ENCODE peak calls at places on chromosomes 6 and 20, in five cellular contexts. One of them, this sample, is unnamed.
A peak's percentile ranks its signal among the peaks of the same experiment; 100 is the strongest.

GRCh38 chr20:36845288-36845969 is 30.5 kb upstream of the TLDC2 start:
- DNase-seq in DMS79 treated with DMSO at 0.1 percent for 48 hours: no peak
- DNase-seq in activated naive CD8-positive, alpha-beta T cell treated with anti-CD3 and anti-CD28 coated beads for 36 hours: no peak
- DNase-seq in AG04450: no peak
- DNase-seq in activated T-helper 1 cell treated with anti-CD3 and anti-CD28 coated beads, Interleukin-12 subunit alpha, Interleukin-12 subunit beta, Interleukin-2, Interleukin-4 antibody, amounts not matched to agents 30 ng/mL and 10 ng/mL and 1 ng/mL, durations not matched to agents 14 hours and 24 hours and 36 hours: no peak
- DNase-seq in this sample: no peak

GRCh38 chr6:42295181-42295580 is 77.5 kb upstream of the MRPS10 start:
- DNase-seq in DMS79 treated with DMSO at 0.1 percent for 48 hours: no peak
- DNase-seq in activated naive CD8-positive, alpha-beta T cell treated with anti-CD3 and anti-CD28 coated beads for 36 hours: no peak
- DNase-seq in AG04450: no peak
- DNase-seq in activated T-helper 1 cell treated with anti-CD3 and anti-CD28 coated beads, Interleukin-12 subunit alpha, Interleukin-12 subunit beta, Interleukin-2, Interleukin-4 antibody, amounts not matched to agents 30 ng/mL and 10 ng/mL and 1 ng/mL, durations not matched to agents 14 hours and 24 hours and 36 hours: no peak
- DNase-seq in this sample: no peak

GRCh38 chr6:42729731-42730130 is 7.3 kb upstream of the PRPH2 start:
- DNase-seq in DMS79 treated with DMSO at 0.1 percent for 48 hours: no peak
- DNase-seq in activated naive CD8-positive, alpha-beta T cell treated with anti-CD3 and anti-CD28 coated beads for 36 hours: no peak
- DNase-seq in AG04450: no peak
- DNase-seq in activated T-helper 1 cell treated with anti-CD3 and anti-CD28 coated beads, Interleukin-12 subunit alpha, Interleukin-12 subunit beta, Interleukin-2, Interleukin-4 antibody, amounts not matched to agents 30 ng/mL and 10 ng/mL and 1 ng/mL, durations not matched to agents 14 hours and 24 hours and 36 hours: no peak
- DNase-seq in this sample: no peak

GRCh38 chr6:19417713-19418112 is 419.5 kb upstream of the ID4 start:
- DNase-seq in DMS79 treated with DMSO at 0.1 percent for 48 hours: no peak
- DNase-seq in activated naive CD8-positive, alpha-beta T cell treated with anti-CD3 and anti-CD28 coated beads for 36 hours: no peak
- DNase-seq in AG04450: no peak
- DNase-seq in activated T-helper 1 cell treated with anti-CD3 and anti-CD28 coated beads, Interleukin-12 subunit alpha, Interleukin-12 subunit beta, Interleukin-2, Interleukin-4 antibody, amounts not matched to agents 30 ng/mL and 10 ng/mL and 1 ng/mL, durations not matched to agents 14 hours and 24 hours and 36 hours: no peak
- DNase-seq in this sample: no peak

GRCh38 chr6:8383584-8383983 is 51.8 kb downstream of the SLC35B3 start:
- DNase-seq in DMS79 treated with DMSO at 0.1 percent for 48 hours: no peak
- DNase-seq in activated naive CD8-positive, alpha-beta T cell treated with anti-CD3 and anti-CD28 coated beads for 36 hours: no peak
- DNase-seq in AG04450: no peak
- DNase-seq in activated T-helper 1 cell treated with anti-CD3 and anti-CD28 coated beads, Interleukin-12 subunit alpha, Interleukin-12 subunit beta, Interleukin-2, Interleukin-4 antibody, amounts not matched to agents 30 ng/mL and 10 ng/mL and 1 ng/mL, durations not matched to agents 14 hours and 24 hours and 36 hours: no peak
- DNase-seq in this sample: peak; percentile 28

GRCh38 chr6:7267521-7268091 is 45.4 kb downstream of the SSR1 start:
- DNase-seq in DMS79 treated with DMSO at 0.1 percent for 48 hours: no peak
- DNase-seq in activated naive CD8-positive, alpha-beta T cell treated with anti-CD3 and anti-CD28 coated beads for 36 hours: no peak
- DNase-seq in AG04450: peak; percentile 79
- DNase-seq in activated T-helper 1 cell treated with anti-CD3 and anti-CD28 coated beads, Interleukin-12 subunit alpha, Interleukin-12 subunit beta, Interleukin-2, Interleukin-4 antibody, amounts not matched to agents 30 ng/mL and 10 ng/mL and 1 ng/mL, durations not matched to agents 14 hours and 24 hours and 36 hours: no peak
- DNase-seq in this sample: no peak

GRCh38 chr6:140636698-140637402 is 1262.4 kb upstream of the CITED2 start:
- DNase-seq in DMS79 treated with DMSO at 0.1 percent for 48 hours: no peak
- DNase-seq in activated naive CD8-positive, alpha-beta T cell treated with anti-CD3 and anti-CD28 coated beads for 36 hours: no peak
- DNase-seq in AG04450: no peak
- DNase-seq in activated T-helper 1 cell treated with anti-CD3 and anti-CD28 coated beads, Interleukin-12 subunit alpha, Interleukin-12 subunit beta, Interleukin-2, Interleukin-4 antibody, amounts not matched to agents 30 ng/mL and 10 ng/mL and 1 ng/mL, durations not matched to agents 14 hours and 24 hours and 36 hours: no peak
- DNase-seq in this sample: peak; percentile 27

GRCh38 chr6:93416575-93417420 is 2.6 kb downstream of the EPHA7 start:
- DNase-seq in DMS79 treated with DMSO at 0.1 percent for 48 hours: peak; percentile 59
- DNase-seq in activated naive CD8-positive, alpha-beta T cell treated with anti-CD3 and anti-CD28 coated beads for 36 hours: no peak
- DNase-seq in AG04450: no peak
- DNase-seq in activated T-helper 1 cell treated with anti-CD3 and anti-CD28 coated beads, Interleukin-12 subunit alpha, Interleukin-12 subunit beta, Interleukin-2, Interleukin-4 antibody, amounts not matched to agents 30 ng/mL and 10 ng/mL and 1 ng/mL, durations not matched to agents 14 hours and 24 hours and 36 hours: no peak
- DNase-seq in this sample: peak; percentile 68

GRCh38 chr20:11302436-11302835 is 615.3 kb upstream of the BTBD3 start:
- DNase-seq in DMS79 treated with DMSO at 0.1 percent for 48 hours: no peak
- DNase-seq in activated naive CD8-positive, alpha-beta T cell treated with anti-CD3 and anti-CD28 coated beads for 36 hours: no peak
- DNase-seq in AG04450: peak; percentile 51
- DNase-seq in activated T-helper 1 cell treated with anti-CD3 and anti-CD28 coated beads, Interleukin-12 subunit alpha, Interleukin-12 subunit beta, Interleukin-2, Interleukin-4 antibody, amounts not matched to agents 30 ng/mL and 10 ng/mL and 1 ng/mL, durations not matched to agents 14 hours and 24 hours and 36 hours: no peak
- DNase-seq in this sample: no peak

GRCh38 chr6:159473844-159474243 is 219.2 kb downstream of the SOD2 start:
- DNase-seq in DMS79 treated with DMSO at 0.1 percent for 48 hours: no peak
- DNase-seq in activated naive CD8-positive, alpha-beta T cell treated with anti-CD3 and anti-CD28 coated beads for 36 hours: no peak
- DNase-seq in AG04450: no peak
- DNase-seq in activated T-helper 1 cell treated with anti-CD3 and anti-CD28 coated beads, Interleukin-12 subunit alpha, Interleukin-12 subunit beta, Interleukin-2, Interleukin-4 antibody, amounts not matched to agents 30 ng/mL and 10 ng/mL and 1 ng/mL, durations not matched to agents 14 hours and 24 hours and 36 hours: no peak
- DNase-seq in this sample: no peak

GRCh38 chr6:456358-456857 is 64.9 kb downstream of the IRF4 start:
- DNase-seq in DMS79 treated with DMSO at 0.1 percent for 48 hours: no peak
- DNase-seq in activated naive CD8-positive, alpha-beta T cell treated with anti-CD3 and anti-CD28 coated beads for 36 hours: no peak
- DNase-seq in AG04450: no peak
- DNase-seq in activated T-helper 1 cell treated with anti-CD3 and anti-CD28 coated beads, Interleukin-12 subunit alpha, Interleukin-12 subunit beta, Interleukin-2, Interleukin-4 antibody, amounts not matched to agents 30 ng/mL and 10 ng/mL and 1 ng/mL, durations not matched to agents 14 hours and 24 hours and 36 hours: no peak
- DNase-seq in this sample: peak; percentile 82

GRCh38 chr6:15510121-15510520 is 152.7 kb downstream of the DTNBP1 start:
- DNase-seq in DMS79 treated with DMSO at 0.1 percent for 48 hours: no peak
- DNase-seq in activated naive CD8-positive, alpha-beta T cell treated with anti-CD3 and anti-CD28 coated beads for 36 hours: no peak
- DNase-seq in AG04450: no peak
- DNase-seq in activated T-helper 1 cell treated with anti-CD3 and anti-CD28 coated beads, Interleukin-12 subunit alpha, Interleukin-12 subunit beta, Interleukin-2, Interleukin-4 antibody, amounts not matched to agents 30 ng/mL and 10 ng/mL and 1 ng/mL, durations not matched to agents 14 hours and 24 hours and 36 hours: no peak
- DNase-seq in this sample: no peak

GRCh38 chr6:162119349-162119748 is 608.2 kb downstream of the PRKN start:
- DNase-seq in DMS79 treated with DMSO at 0.1 percent for 48 hours: no peak
- DNase-seq in activated naive CD8-positive, alpha-beta T cell treated with anti-CD3 and anti-CD28 coated beads for 36 hours: no peak
- DNase-seq in AG04450: no peak
- DNase-seq in activated T-helper 1 cell treated with anti-CD3 and anti-CD28 coated beads, Interleukin-12 subunit alpha, Interleukin-12 subunit beta, Interleukin-2, Interleukin-4 antibody, amounts not matched to agents 30 ng/mL and 10 ng/mL and 1 ng/mL, durations not matched to agents 14 hours and 24 hours and 36 hours: no peak
- DNase-seq in this sample: peak; percentile 9

GRCh38 chr6:148842631-148843030 is 95.8 kb downstream of the UST start:
- DNase-seq in DMS79 treated with DMSO at 0.1 percent for 48 hours: no peak
- DNase-seq in activated naive CD8-positive, alpha-beta T cell treated with anti-CD3 and anti-CD28 coated beads for 36 hours: no peak
- DNase-seq in AG04450: no peak
- DNase-seq in activated T-helper 1 cell treated with anti-CD3 and anti-CD28 coated beads, Interleukin-12 subunit alpha, Interleukin-12 subunit beta, Interleukin-2, Interleukin-4 antibody, amounts not matched to agents 30 ng/mL and 10 ng/mL and 1 ng/mL, durations not matched to agents 14 hours and 24 hours and 36 hours: no peak
- DNase-seq in this sample: no peak

GRCh38 chr6:108442770-108443520 is 117.8 kb upstream of the FOXO3 start:
- DNase-seq in DMS79 treated with DMSO at 0.1 percent for 48 hours: no peak
- DNase-seq in activated naive CD8-positive, alpha-beta T cell treated with anti-CD3 and anti-CD28 coated beads for 36 hours: no peak
- DNase-seq in AG04450: no peak
- DNase-seq in activated T-helper 1 cell treated with anti-CD3 and anti-CD28 coated beads, Interleukin-12 subunit alpha, Interleukin-12 subunit beta, Interleukin-2, Interleukin-4 antibody, amounts not matched to agents 30 ng/mL and 10 ng/mL and 1 ng/mL, durations not matched to agents 14 hours and 24 hours and 36 hours: no peak
- DNase-seq in this sample: peak; percentile 33

GRCh38 chr6:137707590-137708360 is 159.3 kb upstream of the TNFAIP3 start:
- DNase-seq in DMS79 treated with DMSO at 0.1 percent for 48 hours: peak; percentile 39
- DNase-seq in activated naive CD8-positive, alpha-beta T cell treated with anti-CD3 and anti-CD28 coated beads for 36 hours: peak; percentile 68
- DNase-seq in AG04450: peak; percentile 47
- DNase-seq in activated T-helper 1 cell treated with anti-CD3 and anti-CD28 coated beads, Interleukin-12 subunit alpha, Interleukin-12 subunit beta, Interleukin-2, Interleukin-4 antibody, amounts not matched to agents 30 ng/mL and 10 ng/mL and 1 ng/mL, durations not matched to agents 14 hours and 24 hours and 36 hours: peak; percentile 89
- DNase-seq in this sample: peak; percentile 71

GRCh38 chr6:151723152-151723551 is 84.3 kb upstream of the ESR1 start:
- DNase-seq in DMS79 treated with DMSO at 0.1 percent for 48 hours: no peak
- DNase-seq in activated naive CD8-positive, alpha-beta T cell treated with anti-CD3 and anti-CD28 coated beads for 36 hours: peak; percentile 52
- DNase-seq in AG04450: no peak
- DNase-seq in activated T-helper 1 cell treated with anti-CD3 and anti-CD28 coated beads, Interleukin-12 subunit alpha, Interleukin-12 subunit beta, Interleukin-2, Interleukin-4 antibody, amounts not matched to agents 30 ng/mL and 10 ng/mL and 1 ng/mL, durations not matched to agents 14 hours and 24 hours and 36 hours: peak; percentile 34
- DNase-seq in this sample: no peak

GRCh38 chr6:14621518-14621917 is 503.9 kb downstream of the CD83 start:
- DNase-seq in DMS79 treated with DMSO at 0.1 percent for 48 hours: no peak
- DNase-seq in activated naive CD8-positive, alpha-beta T cell treated with anti-CD3 and anti-CD28 coated beads for 36 hours: no peak
- DNase-seq in AG04450: no peak
- DNase-seq in activated T-helper 1 cell treated with anti-CD3 and anti-CD28 coated beads, Interleukin-12 subunit alpha, Interleukin-12 subunit beta, Interleukin-2, Interleukin-4 antibody, amounts not matched to agents 30 ng/mL and 10 ng/mL and 1 ng/mL, durations not matched to agents 14 hours and 24 hours and 36 hours: no peak
- DNase-seq in this sample: no peak

GRCh38 chr6:157265630-157266029 is 57.7 kb downstream of the TMEM242 start:
- DNase-seq in DMS79 treated with DMSO at 0.1 percent for 48 hours: peak; percentile 56
- DNase-seq in activated naive CD8-positive, alpha-beta T cell treated with anti-CD3 and anti-CD28 coated beads for 36 hours: no peak
- DNase-seq in AG04450: no peak
- DNase-seq in activated T-helper 1 cell treated with anti-CD3 and anti-CD28 coated beads, Interleukin-12 subunit alpha, Interleukin-12 subunit beta, Interleukin-2, Interleukin-4 antibody, amounts not matched to agents 30 ng/mL and 10 ng/mL and 1 ng/mL, durations not matched to agents 14 hours and 24 hours and 36 hours: no peak
- DNase-seq in this sample: no peak

GRCh38 chr6:130296854-130297253 is 69.0 kb upstream of the TMEM200A start:
- DNase-seq in DMS79 treated with DMSO at 0.1 percent for 48 hours: no peak
- DNase-seq in activated naive CD8-positive, alpha-beta T cell treated with anti-CD3 and anti-CD28 coated beads for 36 hours: no peak
- DNase-seq in AG04450: no peak
- DNase-seq in activated T-helper 1 cell treated with anti-CD3 and anti-CD28 coated beads, Interleukin-12 subunit alpha, Interleukin-12 subunit beta, Interleukin-2, Interleukin-4 antibody, amounts not matched to agents 30 ng/mL and 10 ng/mL and 1 ng/mL, durations not matched to agents 14 hours and 24 hours and 36 hours: no peak
- DNase-seq in this sample: peak; percentile 24

GRCh38 chr6:139778688-139779087 is 404.2 kb upstream of the CITED2 start:
- DNase-seq in DMS79 treated with DMSO at 0.1 percent for 48 hours: no peak
- DNase-seq in activated naive CD8-positive, alpha-beta T cell treated with anti-CD3 and anti-CD28 coated beads for 36 hours: no peak
- DNase-seq in AG04450: no peak
- DNase-seq in activated T-helper 1 cell treated with anti-CD3 and anti-CD28 coated beads, Interleukin-12 subunit alpha, Interleukin-12 subunit beta, Interleukin-2, Interleukin-4 antibody, amounts not matched to agents 30 ng/mL and 10 ng/mL and 1 ng/mL, durations not matched to agents 14 hours and 24 hours and 36 hours: no peak
- DNase-seq in this sample: no peak

GRCh38 chr6:16278048-16278724 is 39.8 kb downstream of the GMPR start:
- DNase-seq in DMS79 treated with DMSO at 0.1 percent for 48 hours: no peak
- DNase-seq in activated naive CD8-positive, alpha-beta T cell treated with anti-CD3 and anti-CD28 coated beads for 36 hours: no peak
- DNase-seq in AG04450: no peak
- DNase-seq in activated T-helper 1 cell treated with anti-CD3 and anti-CD28 coated beads, Interleukin-12 subunit alpha, Interleukin-12 subunit beta, Interleukin-2, Interleukin-4 antibody, amounts not matched to agents 30 ng/mL and 10 ng/mL and 1 ng/mL, durations not matched to agents 14 hours and 24 hours and 36 hours: no peak
- DNase-seq in this sample: no peak

GRCh38 chr20:20184149-20184548 is 131.8 kb downstream of the CFAP61 start:
- DNase-seq in DMS79 treated with DMSO at 0.1 percent for 48 hours: no peak
- DNase-seq in activated naive CD8-positive, alpha-beta T cell treated with anti-CD3 and anti-CD28 coated beads for 36 hours: no peak
- DNase-seq in AG04450: no peak
- DNase-seq in activated T-helper 1 cell treated with anti-CD3 and anti-CD28 coated beads, Interleukin-12 subunit alpha, Interleukin-12 subunit beta, Interleukin-2, Interleukin-4 antibody, amounts not matched to agents 30 ng/mL and 10 ng/mL and 1 ng/mL, durations not matched to agents 14 hours and 24 hours and 36 hours: no peak
- DNase-seq in this sample: no peak

GRCh38 chr6:5995705-5996686 is 10.7 kb downstream of the NRN1 start:
- DNase-seq in DMS79 treated with DMSO at 0.1 percent for 48 hours: peak; percentile 71
- DNase-seq in activated naive CD8-positive, alpha-beta T cell treated with anti-CD3 and anti-CD28 coated beads for 36 hours: no peak
- DNase-seq in AG04450: no peak
- DNase-seq in activated T-helper 1 cell treated with anti-CD3 and anti-CD28 coated beads, Interleukin-12 subunit alpha, Interleukin-12 subunit beta, Interleukin-2, Interleukin-4 antibody, amounts not matched to agents 30 ng/mL and 10 ng/mL and 1 ng/mL, durations not matched to agents 14 hours and 24 hours and 36 hours: no peak
- DNase-seq in this sample: peak; percentile 86

GRCh38 chr6:127737768-127738167 is 160.8 kb downstream of the C6orf58 start:
- DNase-seq in DMS79 treated with DMSO at 0.1 percent for 48 hours: no peak
- DNase-seq in activated naive CD8-positive, alpha-beta T cell treated with anti-CD3 and anti-CD28 coated beads for 36 hours: no peak
- DNase-seq in AG04450: no peak
- DNase-seq in activated T-helper 1 cell treated with anti-CD3 and anti-CD28 coated beads, Interleukin-12 subunit alpha, Interleukin-12 subunit beta, Interleukin-2, Interleukin-4 antibody, amounts not matched to agents 30 ng/mL and 10 ng/mL and 1 ng/mL, durations not matched to agents 14 hours and 24 hours and 36 hours: no peak
- DNase-seq in this sample: no peak

GRCh38 chr6:149483302-149483701 is 1.5 kb downstream of the ZC3H12D start:
- DNase-seq in DMS79 treated with DMSO at 0.1 percent for 48 hours: no peak
- DNase-seq in activated naive CD8-positive, alpha-beta T cell treated with anti-CD3 and anti-CD28 coated beads for 36 hours: no peak
- DNase-seq in AG04450: no peak
- DNase-seq in activated T-helper 1 cell treated with anti-CD3 and anti-CD28 coated beads, Interleukin-12 subunit alpha, Interleukin-12 subunit beta, Interleukin-2, Interleukin-4 antibody, amounts not matched to agents 30 ng/mL and 10 ng/mL and 1 ng/mL, durations not matched to agents 14 hours and 24 hours and 36 hours: no peak
- DNase-seq in this sample: no peak

GRCh38 chr6:14734416-14735340 is 511.2 kb upstream of the JARID2 start:
- DNase-seq in DMS79 treated with DMSO at 0.1 percent for 48 hours: no peak
- DNase-seq in activated naive CD8-positive, alpha-beta T cell treated with anti-CD3 and anti-CD28 coated beads for 36 hours: peak; percentile 47
- DNase-seq in AG04450: no peak
- DNase-seq in activated T-helper 1 cell treated with anti-CD3 and anti-CD28 coated beads, Interleukin-12 subunit alpha, Interleukin-12 subunit beta, Interleukin-2, Interleukin-4 antibody, amounts not matched to agents 30 ng/mL and 10 ng/mL and 1 ng/mL, durations not matched to agents 14 hours and 24 hours and 36 hours: peak; percentile 58
- DNase-seq in this sample: no peak

GRCh38 chr6:127606131-127606562 is 29.2 kb downstream of the C6orf58 start:
- DNase-seq in DMS79 treated with DMSO at 0.1 percent for 48 hours: no peak
- DNase-seq in activated naive CD8-positive, alpha-beta T cell treated with anti-CD3 and anti-CD28 coated beads for 36 hours: no peak
- DNase-seq in AG04450: no peak
- DNase-seq in activated T-helper 1 cell treated with anti-CD3 and anti-CD28 coated beads, Interleukin-12 subunit alpha, Interleukin-12 subunit beta, Interleukin-2, Interleukin-4 antibody, amounts not matched to agents 30 ng/mL and 10 ng/mL and 1 ng/mL, durations not matched to agents 14 hours and 24 hours and 36 hours: no peak
- DNase-seq in this sample: peak; percentile 53

GRCh38 chr20:16216227-16217210 is 356.7 kb downstream of the KIF16B start:
- DNase-seq in DMS79 treated with DMSO at 0.1 percent for 48 hours: no peak
- DNase-seq in activated naive CD8-positive, alpha-beta T cell treated with anti-CD3 and anti-CD28 coated beads for 36 hours: no peak
- DNase-seq in AG04450: no peak
- DNase-seq in activated T-helper 1 cell treated with anti-CD3 and anti-CD28 coated beads, Interleukin-12 subunit alpha, Interleukin-12 subunit beta, Interleukin-2, Interleukin-4 antibody, amounts not matched to agents 30 ng/mL and 10 ng/mL and 1 ng/mL, durations not matched to agents 14 hours and 24 hours and 36 hours: no peak
- DNase-seq in this sample: no peak

GRCh38 chr6:97440590-97441176 is 157.7 kb upstream of the MMS22L start:
- DNase-seq in DMS79 treated with DMSO at 0.1 percent for 48 hours: no peak
- DNase-seq in activated naive CD8-positive, alpha-beta T cell treated with anti-CD3 and anti-CD28 coated beads for 36 hours: no peak
- DNase-seq in AG04450: no peak
- DNase-seq in activated T-helper 1 cell treated with anti-CD3 and anti-CD28 coated beads, Interleukin-12 subunit alpha, Interleukin-12 subunit beta, Interleukin-2, Interleukin-4 antibody, amounts not matched to agents 30 ng/mL and 10 ng/mL and 1 ng/mL, durations not matched to agents 14 hours and 24 hours and 36 hours: no peak
- DNase-seq in this sample: peak; percentile 62

GRCh38 chr6:170137176-170137891 is 153.5 kb downstream of the DLL1 start:
- DNase-seq in DMS79 treated with DMSO at 0.1 percent for 48 hours: no peak
- DNase-seq in activated naive CD8-positive, alpha-beta T cell treated with anti-CD3 and anti-CD28 coated beads for 36 hours: no peak
- DNase-seq in AG04450: no peak
- DNase-seq in activated T-helper 1 cell treated with anti-CD3 and anti-CD28 coated beads, Interleukin-12 subunit alpha, Interleukin-12 subunit beta, Interleukin-2, Interleukin-4 antibody, amounts not matched to agents 30 ng/mL and 10 ng/mL and 1 ng/mL, durations not matched to agents 14 hours and 24 hours and 36 hours: no peak
- DNase-seq in this sample: peak; percentile 41

GRCh38 chr6:61585504-61585903 is 700.5 kb downstream of the KHDRBS2 start:
- DNase-seq in DMS79 treated with DMSO at 0.1 percent for 48 hours: no peak
- DNase-seq in activated naive CD8-positive, alpha-beta T cell treated with anti-CD3 and anti-CD28 coated beads for 36 hours: no peak
- DNase-seq in AG04450: no peak
- DNase-seq in activated T-helper 1 cell treated with anti-CD3 and anti-CD28 coated beads, Interleukin-12 subunit alpha, Interleukin-12 subunit beta, Interleukin-2, Interleukin-4 antibody, amounts not matched to agents 30 ng/mL and 10 ng/mL and 1 ng/mL, durations not matched to agents 14 hours and 24 hours and 36 hours: no peak
- DNase-seq in this sample: no peak

This sample was measured in ELF-1.